ENCODE peak calls at places on chromosomes 4 and X, in six cellular contexts. H is effector memory CD4-positive, alpha-beta T cell; G is aorta; E is right cardiac atrium; R is fibroblast of lung; I is neuronal stem cell. X is an unnamed sample. For H3K27me3, the result is how much of the 10 kb centered on the place peaks cover.

GRCh38 chrX:34810911-34811310 is 131.7 kb upstream of the FAM47B start:
- DNase-seq in H (no peak), G (no peak), E (no peak), R (no peak), I (no peak), X (no peak)

GRCh38 chr4:95472538-95472937 is 76.2 kb downstream of the UNC5C start:
- DNase-seq in H (no peak), G (no peak), E (no peak), R (no peak), I (no peak), X (no peak)

GRCh38 chr4:126850286-126850685 is 782.5 kb upstream of the INTU start:
- DNase-seq in H (no peak), G (no peak), E (no peak), R (peak), I (no peak), X (peak)

GRCh38 chr4:78864405-78865024 is 74.7 kb downstream of the PAQR3 start:
- DNase-seq in H (no peak), G (no peak), E (no peak), R (peak), I (peak), X (peak)

GRCh38 chr4:8459867-8460453 is 19.4 kb downstream of the TRMT44 start:
- DNase-seq in H (no peak), G (no peak), E (no peak), R (no peak), I (no peak), X (no peak)

GRCh38 chrX:72021975-72022374 is 109.7 kb downstream of the RTL5 start:
- DNase-seq in H (no peak), G (peak), E (no peak), R (no peak), I (no peak), X (no peak)

GRCh38 chr4:66273110-66273509 is 602.8 kb upstream of the EPHA5 start:
- DNase-seq in H (no peak), G (no peak), E (no peak), R (no peak), I (no peak), X (no peak)

GRCh38 chr4:124961138-124961750 is 248.7 kb upstream of the ANKRD50 start:
- DNase-seq in H (no peak), G (no peak), E (no peak), R (no peak), I (no peak), X (no peak)

GRCh38 chr4:123020285-123020684 is 97.9 kb upstream of the NUDT6 start:
- DNase-seq in H (no peak), G (no peak), E (no peak), R (no peak), I (no peak), X (no peak)

GRCh38 chrX:19063030-19063429 is 59.2 kb downstream of the ADGRG2 start:
- DNase-seq in H (no peak), G (no peak), E (no peak), R (peak), I (no peak), X (no peak)

GRCh38 chr4:56078866-56079265 is 130.1 kb downstream of the CEP135 start:
- DNase-seq in H (no peak), G (no peak), E (peak), R (no peak), I (no peak), X (no peak)

GRCh38 chrX:8548446-8548845 is 83.8 kb downstream of the VCX3B start:
- DNase-seq in H (no peak), G (no peak), E (no peak), R (peak), I (no peak), X (no peak)

GRCh38 chr4:138055890-138056289 is 186.3 kb downstream of the SLC7A11 start:
- DNase-seq in H (no peak), G (no peak), E (no peak), R (peak), I (no peak), X (no peak)

GRCh38 chrX:153476628-153477027 is 6.3 kb upstream of the HAUS7 start:
- DNase-seq in H (no peak), G (peak), E (peak), R (peak), I (no peak), X (no peak)

GRCh38 chr4:144699565-144699964 is 53.6 kb downstream of the HHIP start:
- DNase-seq in H (no peak), G (no peak), E (no peak), R (peak), I (no peak), X (no peak)

GRCh38 chrX:50941638-50942037 is 31.1 kb downstream of the BMP15 start:
- DNase-seq in H (no peak), G (no peak), E (peak), R (no peak), I (no peak), X (no peak)

GRCh38 chrX:68462653-68463052 is 29.4 kb upstream of the OPHN1 start:
- DNase-seq in H (no peak), G (no peak), E (no peak), R (peak), I (no peak), X (no peak)

GRCh38 chrX:56745019-56745418 is 16.0 kb downstream of the NBDY start:
- DNase-seq in H (no peak), G (no peak), E (no peak), R (peak), I (no peak), X (peak)

GRCh38 chrX:44944894-44945293 is 71.9 kb downstream of the KDM6A start:
- DNase-seq in H (no peak), G (no peak), E (no peak), R (no peak), I (no peak), X (no peak)

GRCh38 chr4:8468746-8469535 is 28.4 kb downstream of the TRMT44 start:
- DNase-seq in H (no peak), G (peak), E (peak), R (peak), I (peak), X (peak)

GRCh38 chr4:69830529-69831269 is 29.2 kb downstream of the SULT1E1 start:
- DNase-seq in H (no peak), G (no peak), E (no peak), R (peak), I (no peak), X (no peak)

GRCh38 chrX:129360175-129360574 is 163.1 kb downstream of the SMARCA1 start:
- DNase-seq in H (no peak), G (no peak), E (no peak), R (peak), I (peak), X (no peak)

GRCh38 chr4:147009875-147010274 is 64.2 kb upstream of the TTC29 start:
- DNase-seq in H (no peak), G (no peak), E (no peak), R (no peak), I (no peak), X (no peak)

GRCh38 chrX:21905976-21906375 is 34.5 kb upstream of the SMS start:
- DNase-seq in H (no peak), G (no peak), E (no peak), R (no peak), I (peak), X (no peak)

GRCh38 chrX:361231-362145 is 25.2 kb downstream of the PPP2R3B start:
- DNase-seq in H (no peak), G (peak), E (peak), R (no peak), I (no peak), X (no peak)

GRCh38 chr4:23333556-23333945 is 556.3 kb downstream of the PPARGC1A start:
- DNase-seq in H (no peak), G (no peak), E (no peak), R (peak), I (no peak), X (no peak)

GRCh38 chrX:10015711-10016515 is 48.8 kb downstream of the CLDN34 start:
- DNase-seq in H (no peak), G (peak), E (peak), R (peak), I (no peak), X (no peak)

GRCh38 chrX:1327651-1328304 is 8.8 kb upstream of the IL3RA start:
- DNase-seq in H (no peak), G (no peak), E (peak), R (no peak), I (no peak), X (no peak)

DNA sequence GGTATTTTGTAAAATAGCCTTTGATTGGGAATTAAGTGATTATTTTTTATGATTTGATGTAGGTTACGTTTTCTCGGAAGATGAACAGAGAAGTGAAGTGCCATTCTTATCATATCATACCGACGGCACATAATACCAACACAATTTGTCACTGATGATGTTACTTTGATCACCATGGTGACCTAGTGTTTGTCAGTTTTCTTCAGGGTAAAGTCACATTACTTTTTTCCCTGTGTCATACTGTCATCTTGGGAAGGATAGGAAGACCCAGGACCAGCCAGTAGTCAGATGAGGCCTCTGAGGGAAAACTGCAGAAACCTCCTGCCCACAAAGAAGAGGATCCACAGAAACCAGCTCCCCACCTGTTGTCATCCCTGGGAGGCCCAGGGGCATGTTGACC is 1.3 kb upstream of the MAGEC1 start:
- DNase-seq in H (no peak), G (no peak), E (no peak), R (no peak), I (no peak), X (no peak)
- H3K27me3 ChIP-seq in H (under half), G (under half), E (under half), R (under half), I (under half), X (under half)

GRCh38 chr4:145937990-145938611 is 522 bp downstream of the ZNF827 start:
- DNase-seq in H (peak), G (no peak), E (no peak), R (peak), I (peak), X (no peak)
- H3K27me3 ChIP-seq in H (under half), G (under half), E (under half), R (under half), I (under half), X (under half)

GRCh38 chr4:42398448-42399355 is 1.4 kb downstream of the SHISA3 start:
- DNase-seq in H (no peak), G (no peak), E (peak), R (no peak), I (peak), X (no peak)
- H3K27me3 ChIP-seq in H (under half), G (under half), E (under half), R (under half), I (under half), X (under half)

DNA sequence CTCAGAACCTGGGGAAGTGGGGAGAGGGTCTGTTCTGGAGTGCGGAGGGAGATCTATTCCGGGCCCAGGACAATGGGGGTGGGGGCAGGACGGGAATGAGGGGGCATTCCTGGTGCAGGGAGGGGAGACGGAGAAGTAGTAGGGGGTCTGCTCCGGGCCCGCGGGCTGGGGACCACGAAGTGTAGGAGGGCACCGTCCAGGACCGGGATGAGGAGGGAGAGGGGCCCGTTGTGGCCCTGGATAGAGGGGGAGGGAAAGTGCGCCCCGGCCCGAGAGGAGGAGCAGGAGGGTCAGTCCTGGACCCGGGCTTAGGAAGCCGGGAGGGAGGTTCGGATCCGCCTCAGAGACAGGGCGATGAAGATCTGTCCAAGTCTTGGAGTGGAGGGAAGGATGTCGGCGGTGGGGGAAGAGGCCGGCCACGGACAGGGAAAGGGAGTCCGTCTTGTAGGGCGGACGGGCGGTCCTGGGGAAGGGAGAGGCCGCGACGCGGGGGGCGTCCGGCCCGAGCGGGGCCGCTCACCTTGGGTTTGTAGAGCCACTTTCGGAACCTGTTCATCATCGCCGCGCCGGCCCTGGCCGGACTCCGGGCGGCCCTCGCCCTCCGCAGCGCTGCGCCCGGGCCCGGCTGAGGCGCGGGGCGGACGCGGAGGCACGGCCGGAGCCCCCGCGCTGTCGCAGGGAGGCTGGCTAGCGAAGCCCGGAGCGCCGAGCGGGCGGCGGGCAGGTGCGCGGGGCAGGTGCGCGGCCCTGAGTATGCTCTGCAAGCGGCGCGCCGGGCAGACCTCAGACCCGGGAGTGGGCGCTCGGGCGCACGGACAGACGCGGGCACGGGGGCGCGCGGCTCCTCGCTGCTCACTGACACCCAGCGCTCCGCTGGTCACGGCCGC is at the start of gene ZFYVE28:
- DNase-seq in H (no peak), G (peak), E (peak), R (no peak), I (no peak), X (no peak)
- H3K27me3 ChIP-seq in H (under half), G (under half), E (under half), R (under half), I (under half), X (half or more)

GRCh38 chrX:132532955-132533354 is 44.1 kb upstream of the MBNL3 start:
- DNase-seq in H (no peak), G (no peak), E (no peak), R (peak), I (no peak), X (no peak)

GRCh38 chrX:132533409-132533808 is 44.6 kb upstream of the MBNL3 start:
- DNase-seq in H (no peak), G (no peak), E (no peak), R (no peak), I (no peak), X (no peak)

GRCh38 chrX:132532097-132532496 is 43.3 kb upstream of the MBNL3 start:
- DNase-seq in H (no peak), G (no peak), E (no peak), R (no peak), I (no peak), X (no peak)
- H3K27me3 ChIP-seq in H (under half), G (under half), E (under half), R (under half), I (under half), X (under half)

DNA sequence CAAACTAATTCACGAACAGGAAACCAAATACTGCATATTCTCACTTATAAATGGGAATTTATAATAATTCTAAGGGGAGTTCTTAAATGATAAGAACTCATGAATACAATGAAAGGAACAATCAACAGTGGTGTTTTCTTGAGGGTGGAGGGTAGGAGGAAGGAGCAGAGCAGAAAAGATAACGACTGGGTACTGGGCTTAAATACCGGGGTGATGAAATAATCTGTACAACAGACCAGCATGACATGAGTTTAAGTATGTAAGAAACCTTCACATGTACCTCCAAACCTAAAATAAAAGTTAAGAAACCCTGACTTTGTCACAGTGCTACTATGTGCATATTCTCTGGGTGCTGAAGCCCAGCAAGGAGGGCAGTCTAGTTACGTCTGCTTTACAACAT is 6.6 kb downstream of the FREM3 start:
- DNase-seq in H (no peak), G (no peak), E (no peak), R (no peak), I (no peak), X (no peak)
- H3K27me3 ChIP-seq in H (under half), G (under half), E (under half), R (under half), I (under half), X (under half)